ENCODE peak calls at places on chromosomes 12 and 14, in five cellular contexts. One of them, this sample, is unnamed.

GRCh38 chr12:113742801-113743200 is 223.3 kb downstream of the RBM19 start:
- DNase-seq in AG08396: no peak
- DNase-seq in NCI-H1092: no peak
- DNase-seq in T-helper 2 cell treated with Interferon-gamma antibody and Interleukin-4, amounts not matched to agents 5 μg/mL and 100 μg/mL, for 36 hours: no peak
- DNase-seq in H54: no peak
- DNase-seq in this sample: no peak

GRCh38 chr12:43766291-43766690 is 7.5 kb downstream of the IRAK4 start:
- DNase-seq in AG08396: no peak
- DNase-seq in NCI-H1092: no peak
- DNase-seq in T-helper 2 cell treated with Interferon-gamma antibody and Interleukin-4, amounts not matched to agents 5 μg/mL and 100 μg/mL, for 36 hours: no peak
- DNase-seq in H54: no peak
- DNase-seq in this sample: no peak

GRCh38 chr14:75450381-75451276 is 22.8 kb downstream of the JDP2 start:
- DNase-seq in AG08396: no peak
- DNase-seq in NCI-H1092: peak; percentile 17
- DNase-seq in T-helper 2 cell treated with Interferon-gamma antibody and Interleukin-4, amounts not matched to agents 5 μg/mL and 100 μg/mL, for 36 hours: no peak
- DNase-seq in H54: no peak
- DNase-seq in this sample: no peak

GRCh38 chr12:48023386-48023785 is 19.1 kb upstream of the COL2A1 start:
- DNase-seq in AG08396: no peak
- DNase-seq in NCI-H1092: peak; percentile 30
- DNase-seq in T-helper 2 cell treated with Interferon-gamma antibody and Interleukin-4, amounts not matched to agents 5 μg/mL and 100 μg/mL, for 36 hours: no peak
- DNase-seq in H54: no peak
- DNase-seq in this sample: no peak

GRCh38 chr12:94516985-94517384 is 57.3 kb upstream of the CEP83 start:
- DNase-seq in AG08396: no peak
- DNase-seq in NCI-H1092: no peak
- DNase-seq in T-helper 2 cell treated with Interferon-gamma antibody and Interleukin-4, amounts not matched to agents 5 μg/mL and 100 μg/mL, for 36 hours: no peak
- DNase-seq in H54: peak; percentile 10
- DNase-seq in this sample: no peak

GRCh38 chr12:118063567-118064391 is 2.8 kb upstream of the WSB2 start:
- DNase-seq in AG08396: peak; percentile 13
- DNase-seq in NCI-H1092: no peak
- DNase-seq in T-helper 2 cell treated with Interferon-gamma antibody and Interleukin-4, amounts not matched to agents 5 μg/mL and 100 μg/mL, for 36 hours: no peak
- DNase-seq in H54: no peak
- DNase-seq in this sample: no peak

GRCh38 chr12:131950182-131950913 is 606 bp downstream of the EP400 start:
- DNase-seq in AG08396: peak; percentile 65
- DNase-seq in NCI-H1092: no peak
- DNase-seq in T-helper 2 cell treated with Interferon-gamma antibody and Interleukin-4, amounts not matched to agents 5 μg/mL and 100 μg/mL, for 36 hours: no peak
- DNase-seq in H54: no peak
- DNase-seq in this sample: peak; percentile 50

GRCh38 chr14:97848351-97848980 is 1051.3 kb downstream of the VRK1 start:
- DNase-seq in AG08396: no peak
- DNase-seq in NCI-H1092: peak; percentile 93
- DNase-seq in T-helper 2 cell treated with Interferon-gamma antibody and Interleukin-4, amounts not matched to agents 5 μg/mL and 100 μg/mL, for 36 hours: no peak
- DNase-seq in H54: no peak
- DNase-seq in this sample: no peak

GRCh38 chr12:39165338-39165737 is 259.9 kb upstream of the CPNE8 start:
- DNase-seq in AG08396: no peak
- DNase-seq in NCI-H1092: no peak
- DNase-seq in T-helper 2 cell treated with Interferon-gamma antibody and Interleukin-4, amounts not matched to agents 5 μg/mL and 100 μg/mL, for 36 hours: no peak
- DNase-seq in H54: no peak
- DNase-seq in this sample: no peak

This sample was measured in B cell.